ENCODE peak calls at places on chromosome 16, in eight cellular contexts. One of them, this sample, is unnamed.

GRCh38 chr16:86044241-86044671 is 145.3 kb downstream of the IRF8 start:
- DNase-seq in lower leg skin: no peak
- DNase-seq in mucosa of descending colon: no peak
- DNase-seq in astrocyte of the cerebellum: peak
- DNase-seq in tibial artery: peak
- DNase-seq in prostate gland: no peak
- DNase-seq in brain microvascular endothelial cell: peak
- DNase-seq in IMR-90: peak
- DNase-seq in this sample: peak

GRCh38 chr16:61792194-61792904 is 243.9 kb downstream of the CDH8 start:
- DNase-seq in brain microvascular endothelial cell: peak
- DNase-seq in mucosa of descending colon: no peak
- DNase-seq in IMR-90: no peak
- DNase-seq in prostate gland: no peak
- DNase-seq in tibial artery: no peak
- DNase-seq in lower leg skin: no peak
- DNase-seq in astrocyte of the cerebellum: peak
- DNase-seq in this sample: peak

GRCh38 chr16:4591706-4592470 is 22.8 kb downstream of the UBALD1 start:
- DNase-seq in brain microvascular endothelial cell: no peak
- DNase-seq in mucosa of descending colon: no peak
- DNase-seq in IMR-90: no peak
- DNase-seq in tibial artery: no peak
- DNase-seq in lower leg skin: no peak
- DNase-seq in prostate gland: no peak
- DNase-seq in astrocyte of the cerebellum: no peak
- DNase-seq in this sample: no peak

GRCh38 chr16:24626251-24626650 is 86.9 kb downstream of the RBBP6 start:
- DNase-seq in lower leg skin: no peak
- DNase-seq in tibial artery: no peak
- DNase-seq in mucosa of descending colon: no peak
- DNase-seq in IMR-90: peak
- DNase-seq in brain microvascular endothelial cell: peak
- DNase-seq in astrocyte of the cerebellum: no peak
- DNase-seq in prostate gland: no peak
- DNase-seq in this sample: no peak

GRCh38 chr16:12417830-12418229 is 385.9 kb downstream of the CPPED1 start:
- DNase-seq in tibial artery: no peak
- DNase-seq in astrocyte of the cerebellum: no peak
- DNase-seq in prostate gland: no peak
- DNase-seq in brain microvascular endothelial cell: no peak
- DNase-seq in lower leg skin: no peak
- DNase-seq in mucosa of descending colon: no peak
- DNase-seq in IMR-90: no peak
- DNase-seq in this sample: no peak

GRCh38 chr16:80023865-80024264 is 423.3 kb upstream of the MAF start:
- DNase-seq in prostate gland: no peak
- DNase-seq in lower leg skin: no peak
- DNase-seq in mucosa of descending colon: no peak
- DNase-seq in tibial artery: no peak
- DNase-seq in IMR-90: peak
- DNase-seq in brain microvascular endothelial cell: peak
- DNase-seq in astrocyte of the cerebellum: no peak
- DNase-seq in this sample: peak

GRCh38 chr16:48434653-48435318 is 49.6 kb upstream of the SIAH1 start:
- DNase-seq in astrocyte of the cerebellum: no peak
- DNase-seq in prostate gland: no peak
- DNase-seq in lower leg skin: no peak
- DNase-seq in mucosa of descending colon: no peak
- DNase-seq in IMR-90: peak
- DNase-seq in brain microvascular endothelial cell: peak
- DNase-seq in tibial artery: no peak
- DNase-seq in this sample: no peak

GRCh38 chr16:11310997-11311561 is 29.9 kb upstream of the PRM1 start:
- DNase-seq in lower leg skin: no peak
- DNase-seq in astrocyte of the cerebellum: no peak
- DNase-seq in mucosa of descending colon: peak
- DNase-seq in tibial artery: no peak
- DNase-seq in brain microvascular endothelial cell: no peak
- DNase-seq in prostate gland: no peak
- DNase-seq in IMR-90: no peak
- DNase-seq in this sample: no peak

GRCh38 chr16:77585852-77586251 is 136.5 kb upstream of the NUDT7 start:
- DNase-seq in mucosa of descending colon: no peak
- DNase-seq in tibial artery: no peak
- DNase-seq in brain microvascular endothelial cell: peak
- DNase-seq in lower leg skin: no peak
- DNase-seq in astrocyte of the cerebellum: peak
- DNase-seq in prostate gland: no peak
- DNase-seq in IMR-90: peak
- DNase-seq in this sample: no peak

GRCh38 chr16:75821117-75821516 is 94.8 kb upstream of the CPHXL start:
- DNase-seq in tibial artery: no peak
- DNase-seq in brain microvascular endothelial cell: no peak
- DNase-seq in mucosa of descending colon: no peak
- DNase-seq in prostate gland: no peak
- DNase-seq in IMR-90: no peak
- DNase-seq in astrocyte of the cerebellum: no peak
- DNase-seq in lower leg skin: no peak
- DNase-seq in this sample: no peak

GRCh38 chr16:12661656-12662172 is 142.0 kb downstream of the CPPED1 start:
- DNase-seq in mucosa of descending colon: no peak
- DNase-seq in IMR-90: peak
- DNase-seq in astrocyte of the cerebellum: peak
- DNase-seq in lower leg skin: no peak
- DNase-seq in tibial artery: no peak
- DNase-seq in brain microvascular endothelial cell: no peak
- DNase-seq in prostate gland: no peak
- DNase-seq in this sample: no peak

GRCh38 chr16:86501989-86502855 is 8.1 kb upstream of the FOXF1 start:
- DNase-seq in lower leg skin: no peak
- DNase-seq in tibial artery: no peak
- DNase-seq in brain microvascular endothelial cell: no peak
- DNase-seq in IMR-90: no peak
- DNase-seq in astrocyte of the cerebellum: no peak
- DNase-seq in prostate gland: no peak
- DNase-seq in mucosa of descending colon: no peak
- DNase-seq in this sample: no peak

GRCh38 chr16:3687792-3688191 is 29.5 kb downstream of the TRAP1 start:
- DNase-seq in tibial artery: no peak
- DNase-seq in mucosa of descending colon: no peak
- DNase-seq in brain microvascular endothelial cell: no peak
- DNase-seq in lower leg skin: no peak
- DNase-seq in IMR-90: no peak
- DNase-seq in prostate gland: no peak
- DNase-seq in astrocyte of the cerebellum: no peak
- DNase-seq in this sample: no peak

GRCh38 chr16:27305342-27305741 is 8.4 kb upstream of the IL4R start:
- DNase-seq in mucosa of descending colon: no peak
- DNase-seq in tibial artery: no peak
- DNase-seq in lower leg skin: no peak
- DNase-seq in brain microvascular endothelial cell: no peak
- DNase-seq in prostate gland: no peak
- DNase-seq in IMR-90: no peak
- DNase-seq in astrocyte of the cerebellum: no peak
- DNase-seq in this sample: no peak

GRCh38 chr16:8795096-8795495 is 2.3 kb downstream of the TMEM186 start:
- DNase-seq in prostate gland: no peak
- DNase-seq in tibial artery: no peak
- DNase-seq in mucosa of descending colon: no peak
- DNase-seq in brain microvascular endothelial cell: peak
- DNase-seq in IMR-90: no peak
- DNase-seq in lower leg skin: no peak
- DNase-seq in astrocyte of the cerebellum: peak
- DNase-seq in this sample: no peak

GRCh38 chr16:81610144-81610842 is 165.7 kb downstream of the CMIP start:
- DNase-seq in astrocyte of the cerebellum: no peak
- DNase-seq in tibial artery: peak
- DNase-seq in prostate gland: peak
- DNase-seq in lower leg skin: peak
- DNase-seq in mucosa of descending colon: peak
- DNase-seq in IMR-90: peak
- DNase-seq in brain microvascular endothelial cell: peak
- DNase-seq in this sample: peak

GRCh38 chr16:881219-882097 is 80.9 kb upstream of the GNG13 start:
- DNase-seq in IMR-90: no peak
- DNase-seq in brain microvascular endothelial cell: no peak
- DNase-seq in lower leg skin: no peak
- DNase-seq in tibial artery: no peak
- DNase-seq in astrocyte of the cerebellum: no peak
- DNase-seq in prostate gland: no peak
- DNase-seq in mucosa of descending colon: peak
- DNase-seq in this sample: no peak

GRCh38 chr16:72959301-72959996 is 88.5 kb downstream of the ZFHX3 start:
- DNase-seq in tibial artery: peak
- DNase-seq in IMR-90: no peak
- DNase-seq in mucosa of descending colon: no peak
- DNase-seq in lower leg skin: peak
- DNase-seq in astrocyte of the cerebellum: no peak
- DNase-seq in brain microvascular endothelial cell: no peak
- DNase-seq in prostate gland: no peak
- DNase-seq in this sample: no peak

GRCh38 chr16:72961863-72962262 is 86.1 kb downstream of the ZFHX3 start:
- DNase-seq in prostate gland: no peak
- DNase-seq in lower leg skin: peak
- DNase-seq in brain microvascular endothelial cell: no peak
- DNase-seq in tibial artery: peak
- DNase-seq in mucosa of descending colon: no peak
- DNase-seq in astrocyte of the cerebellum: no peak
- DNase-seq in IMR-90: no peak
- DNase-seq in this sample: no peak

GRCh38 chr16:72960101-72960500 is 87.8 kb downstream of the ZFHX3 start:
- DNase-seq in tibial artery: peak
- DNase-seq in mucosa of descending colon: no peak
- DNase-seq in astrocyte of the cerebellum: no peak
- DNase-seq in brain microvascular endothelial cell: no peak
- DNase-seq in IMR-90: no peak
- DNase-seq in lower leg skin: no peak
- DNase-seq in prostate gland: no peak
- DNase-seq in this sample: no peak

GRCh38 chr16:72962347-72962746 is 85.6 kb downstream of the ZFHX3 start:
- DNase-seq in lower leg skin: no peak
- DNase-seq in mucosa of descending colon: no peak
- DNase-seq in astrocyte of the cerebellum: no peak
- DNase-seq in brain microvascular endothelial cell: no peak
- DNase-seq in IMR-90: no peak
- DNase-seq in tibial artery: peak
- DNase-seq in prostate gland: no peak
- DNase-seq in this sample: no peak

GRCh38 chr16:72961115-72961832 is 86.7 kb downstream of the ZFHX3 start:
- DNase-seq in mucosa of descending colon: no peak
- DNase-seq in tibial artery: peak
- DNase-seq in IMR-90: peak
- DNase-seq in brain microvascular endothelial cell: peak
- DNase-seq in prostate gland: no peak
- DNase-seq in astrocyte of the cerebellum: no peak
- DNase-seq in lower leg skin: no peak
- DNase-seq in this sample: no peak
- TF ChIP-seq CTCF in mucosa of descending colon: no peak
- TF ChIP-seq CTCF in tibial artery: peak
- TF ChIP-seq CTCF in IMR-90: peak
- TF ChIP-seq CTCF in brain microvascular endothelial cell: peak
- TF ChIP-seq CTCF in prostate gland: no peak
- TF ChIP-seq CTCF in astrocyte of the cerebellum: peak
- TF ChIP-seq CTCF in lower leg skin: no peak
- TF ChIP-seq CTCF in this sample: peak

DNA sequence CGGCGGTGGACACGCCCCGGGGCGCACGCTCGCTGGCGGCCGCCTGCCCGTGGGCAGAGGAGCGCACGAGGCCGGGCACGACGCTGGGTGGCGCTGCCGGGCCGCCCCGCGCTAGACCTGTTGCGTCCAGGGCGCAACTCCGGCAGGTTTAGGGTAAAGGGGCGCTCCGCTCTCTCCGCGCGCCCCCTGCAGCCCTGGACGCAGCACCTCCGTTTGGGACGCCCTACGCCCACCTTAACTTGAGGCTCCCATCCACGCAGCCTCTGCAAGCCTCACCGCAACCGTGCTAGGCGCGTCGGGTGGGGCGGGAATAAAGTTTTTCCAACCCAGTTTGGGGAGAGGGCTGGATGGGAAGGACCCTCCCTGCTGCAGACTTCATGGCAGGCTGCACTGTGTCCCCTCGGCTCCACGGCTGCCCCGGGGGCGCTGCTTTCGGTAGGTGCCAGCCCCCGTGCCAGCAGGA is 299 bp upstream of the SYT17 start:
- DNase-seq in astrocyte of the cerebellum: peak
- DNase-seq in tibial artery: peak
- DNase-seq in lower leg skin: peak
- DNase-seq in mucosa of descending colon: peak
- DNase-seq in IMR-90: peak
- DNase-seq in brain microvascular endothelial cell: peak
- DNase-seq in prostate gland: peak
- DNase-seq in this sample: peak
- TF ChIP-seq CTCF in astrocyte of the cerebellum: peak
- TF ChIP-seq CTCF in tibial artery: peak
- TF ChIP-seq CTCF in lower leg skin: no peak
- TF ChIP-seq CTCF in mucosa of descending colon: peak
- TF ChIP-seq CTCF in IMR-90: peak
- TF ChIP-seq CTCF in brain microvascular endothelial cell: peak
- TF ChIP-seq CTCF in prostate gland: peak
- TF ChIP-seq CTCF in this sample: peak

DNA sequence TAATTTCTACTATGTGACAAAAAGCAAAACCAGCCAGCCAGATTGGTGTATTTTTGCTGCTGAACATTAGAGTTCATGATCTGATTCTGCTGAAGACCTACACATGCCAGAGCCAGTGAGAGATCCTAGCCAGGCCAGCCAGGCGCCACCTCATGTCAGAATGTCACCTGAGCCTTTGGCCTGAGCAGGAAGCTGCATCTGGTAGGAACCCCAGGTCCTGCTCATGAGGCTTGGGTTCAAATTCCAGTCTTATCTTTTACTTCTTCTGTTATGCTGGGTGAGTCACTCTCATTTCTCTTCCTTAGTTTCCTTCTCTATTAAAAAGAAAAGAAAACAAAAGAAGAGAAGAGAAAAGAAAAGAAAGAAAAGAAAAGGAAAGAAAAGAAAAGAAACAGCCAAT is 585.1 kb upstream of the CDH5 start:
- DNase-seq in mucosa of descending colon: no peak
- DNase-seq in brain microvascular endothelial cell: peak
- DNase-seq in prostate gland: no peak
- DNase-seq in tibial artery: no peak
- DNase-seq in IMR-90: peak
- DNase-seq in lower leg skin: no peak
- DNase-seq in astrocyte of the cerebellum: no peak
- DNase-seq in this sample: no peak
- TF ChIP-seq CTCF in mucosa of descending colon: no peak
- TF ChIP-seq CTCF in brain microvascular endothelial cell: no peak
- TF ChIP-seq CTCF in prostate gland: no peak
- TF ChIP-seq CTCF in tibial artery: no peak
- TF ChIP-seq CTCF in IMR-90: no peak
- TF ChIP-seq CTCF in lower leg skin: no peak
- TF ChIP-seq CTCF in astrocyte of the cerebellum: no peak
- TF ChIP-seq CTCF in this sample: no peak

DNA sequence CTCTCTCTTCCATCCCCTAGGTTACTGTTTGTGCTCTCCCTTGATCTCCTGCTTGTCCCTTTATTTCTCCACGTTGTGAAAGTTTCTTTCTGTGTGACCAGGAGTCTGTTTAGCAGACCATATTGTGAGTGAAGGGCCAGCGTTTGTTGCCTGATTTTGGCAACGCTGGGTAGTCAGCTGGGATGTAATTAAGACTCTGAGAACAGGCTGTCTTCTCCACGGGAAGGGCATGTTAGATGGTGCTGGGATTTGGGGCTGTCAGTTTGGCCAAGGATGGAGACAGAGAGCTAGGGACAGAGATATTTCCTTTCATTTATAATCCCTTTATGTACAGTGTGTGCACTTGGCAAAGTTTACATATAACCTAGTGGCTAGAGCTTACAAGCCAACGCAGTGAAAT is 263.2 kb downstream of the FTO start:
- DNase-seq in astrocyte of the cerebellum: no peak
- DNase-seq in tibial artery: no peak
- DNase-seq in brain microvascular endothelial cell: no peak
- DNase-seq in IMR-90: no peak
- DNase-seq in mucosa of descending colon: no peak
- DNase-seq in prostate gland: no peak
- DNase-seq in lower leg skin: no peak
- DNase-seq in this sample: no peak
- TF ChIP-seq CTCF in astrocyte of the cerebellum: no peak
- TF ChIP-seq CTCF in tibial artery: no peak
- TF ChIP-seq CTCF in brain microvascular endothelial cell: no peak
- TF ChIP-seq CTCF in IMR-90: no peak
- TF ChIP-seq CTCF in mucosa of descending colon: no peak
- TF ChIP-seq CTCF in prostate gland: no peak
- TF ChIP-seq CTCF in lower leg skin: no peak
- TF ChIP-seq CTCF in this sample: no peak